ENCODE peak calls at places on chromosome 1, in four cellular contexts. One of them, this sample, is unnamed.

GRCh38 chr1:158414651-158415345 is 11.2 kb downstream of the OR10K2 start:
- DNase-seq in mesenchymal stem cell: no peak
- DNase-seq in H9: no peak
- DNase-seq in H1: no peak
- DNase-seq in this sample: no peak

GRCh38 chr1:108610073-108610472 is 50.2 kb downstream of the EEIG2 start:
- DNase-seq in mesenchymal stem cell: no peak
- DNase-seq in H9: no peak
- DNase-seq in H1: no peak
- DNase-seq in this sample: no peak

GRCh38 chr1:115641762-115642167 is at the start of gene VANGL1:
- DNase-seq in mesenchymal stem cell: peak; percentile 62
- DNase-seq in H9: peak; percentile 66
- DNase-seq in H1: peak; percentile 77
- DNase-seq in this sample: peak; percentile 53

GRCh38 chr1:206568256-206568655 is 44.0 kb downstream of the EIF2D start:
- DNase-seq in mesenchymal stem cell: no peak
- DNase-seq in H9: no peak
- DNase-seq in H1: no peak
- DNase-seq in this sample: no peak

GRCh38 chr1:183404456-183404855 is 13.7 kb downstream of the NMNAT2 start:
- DNase-seq in mesenchymal stem cell: no peak
- DNase-seq in H9: no peak
- DNase-seq in H1: no peak
- DNase-seq in this sample: no peak

GRCh38 chr1:155010211-155010918 is 7.8 kb downstream of the ZBTB7B start:
- DNase-seq in mesenchymal stem cell: no peak
- DNase-seq in H9: no peak
- DNase-seq in H1: no peak
- DNase-seq in this sample: no peak

GRCh38 chr1:3483801-3484444 is 29.5 kb downstream of the ARHGEF16 start:
- DNase-seq in mesenchymal stem cell: peak; percentile 30
- DNase-seq in H9: peak; percentile 81
- DNase-seq in H1: peak; percentile 97
- DNase-seq in this sample: peak; percentile 84

GRCh38 chr1:163141556-163141955 is 61.2 kb downstream of the RGS5 start:
- DNase-seq in mesenchymal stem cell: no peak
- DNase-seq in H9: no peak
- DNase-seq in H1: no peak
- DNase-seq in this sample: no peak

GRCh38 chr1:173475564-173476196 is 1.5 kb upstream of the PRDX6 start:
- DNase-seq in mesenchymal stem cell: peak; percentile 84
- DNase-seq in H9: no peak
- DNase-seq in H1: no peak
- DNase-seq in this sample: peak; percentile 22

GRCh38 chr1:96340688-96341087 is 380.9 kb upstream of the PTBP2 start:
- DNase-seq in mesenchymal stem cell: no peak
- DNase-seq in H9: no peak
- DNase-seq in H1: no peak
- DNase-seq in this sample: no peak

GRCh38 chr1:11473635-11474034 is 5.3 kb upstream of the DISP3 start:
- DNase-seq in mesenchymal stem cell: peak; percentile 1
- DNase-seq in H9: peak; percentile 66
- DNase-seq in H1: peak; percentile 75
- DNase-seq in this sample: peak; percentile 40

GRCh38 chr1:115679141-115679611 is 37.4 kb downstream of the VANGL1 start:
- DNase-seq in mesenchymal stem cell: peak; percentile 71
- DNase-seq in H9: no peak
- DNase-seq in H1: no peak
- DNase-seq in this sample: peak; percentile 25

GRCh38 chr1:94976996-94977548 is 50.2 kb upstream of the CNN3 start:
- DNase-seq in mesenchymal stem cell: no peak
- DNase-seq in H9: no peak
- DNase-seq in H1: no peak
- DNase-seq in this sample: peak; percentile 50

GRCh38 chr1:15700510-15700909 is 16.4 kb downstream of the PLEKHM2 start:
- DNase-seq in mesenchymal stem cell: no peak
- DNase-seq in H9: no peak
- DNase-seq in H1: no peak
- DNase-seq in this sample: no peak

GRCh38 chr1:92623187-92623778 is 136.6 kb upstream of the GFI1 start:
- DNase-seq in mesenchymal stem cell: peak; percentile 12
- DNase-seq in H9: no peak
- DNase-seq in H1: no peak
- DNase-seq in this sample: no peak

GRCh38 chr1:50531601-50532000 is 108.4 kb upstream of the DMRTA2 start:
- DNase-seq in mesenchymal stem cell: no peak
- DNase-seq in H9: no peak
- DNase-seq in H1: no peak
- DNase-seq in this sample: no peak

GRCh38 chr1:8354038-8354437 is 36.1 kb downstream of the SLC45A1 start:
- DNase-seq in mesenchymal stem cell: no peak
- DNase-seq in H9: no peak
- DNase-seq in H1: no peak
- DNase-seq in this sample: no peak

GRCh38 chr1:61992257-61992656 is 202.4 kb upstream of the L1TD1 start:
- DNase-seq in mesenchymal stem cell: no peak
- DNase-seq in H9: no peak
- DNase-seq in H1: no peak
- DNase-seq in this sample: no peak

GRCh38 chr1:167775178-167775577 is 53.4 kb downstream of the MPZL1 start:
- DNase-seq in mesenchymal stem cell: peak; percentile 77
- DNase-seq in H9: no peak
- DNase-seq in H1: no peak
- DNase-seq in this sample: no peak

GRCh38 chr1:58249729-58250586 is 296.6 kb downstream of the OMA1 start:
- DNase-seq in mesenchymal stem cell: peak; percentile 8
- DNase-seq in H9: peak; percentile 87
- DNase-seq in H1: peak; percentile 83
- DNase-seq in this sample: no peak

GRCh38 chr1:13700521-13701273 is 709 bp downstream of the PRDM2 start:
- DNase-seq in mesenchymal stem cell: peak; percentile 30
- DNase-seq in H9: peak; percentile 35
- DNase-seq in H1: peak; percentile 47
- DNase-seq in this sample: no peak

GRCh38 chr1:164708596-164708995 is 149.6 kb downstream of the PBX1 start:
- DNase-seq in mesenchymal stem cell: no peak
- DNase-seq in H9: no peak
- DNase-seq in H1: no peak
- DNase-seq in this sample: no peak

DNA sequence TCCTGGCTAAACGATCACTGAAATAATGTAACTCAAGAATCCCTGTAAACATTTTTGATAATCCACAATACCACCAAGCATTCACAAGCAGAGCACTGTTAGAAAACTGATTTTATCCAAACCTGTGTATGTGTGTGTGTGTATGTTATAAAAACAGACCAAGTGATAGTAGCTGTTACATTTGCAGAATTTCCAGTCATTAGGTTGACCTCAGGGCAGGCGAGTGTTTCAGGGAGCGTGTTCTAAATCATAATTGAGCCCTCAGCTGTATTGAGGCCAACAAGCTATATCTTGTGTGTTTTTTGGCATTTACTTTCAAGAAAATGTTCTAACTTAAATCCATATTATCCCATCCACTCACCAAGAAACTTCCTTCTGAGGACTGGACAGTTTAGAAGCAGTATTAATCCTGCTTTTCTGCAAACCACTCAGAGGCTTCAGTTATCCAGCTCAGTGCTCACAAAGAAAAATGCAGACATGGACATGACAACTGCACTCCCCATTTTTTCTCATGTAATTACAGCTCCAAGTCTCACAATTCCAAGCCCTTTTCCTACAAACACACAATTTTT is 12.0 kb downstream of the DDAH1 start:
- DNase-seq in mesenchymal stem cell: no peak
- DNase-seq in H9: no peak
- DNase-seq in H1: no peak
- DNase-seq in this sample: no peak
- H3K79me1 ChIP-seq in mesenchymal stem cell: peaks cover 31% of the 10 kb centered on the region
- H3K79me1 ChIP-seq in H9: no peaks in the 10 kb centered on the region
- H3K79me1 ChIP-seq in H1: peaks cover 2% of the 10 kb centered on the region
- H3K79me1 ChIP-seq in this sample: no peaks in the 10 kb centered on the region

GRCh38 chr1:77388655-77389054 is 106.8 kb downstream of the AK5 start:
- DNase-seq in mesenchymal stem cell: peak; percentile 16
- DNase-seq in H9: no peak
- DNase-seq in H1: no peak
- DNase-seq in this sample: no peak

GRCh38 chr1:77395051-77395450 is 113.2 kb downstream of the AK5 start:
- DNase-seq in mesenchymal stem cell: no peak
- DNase-seq in H9: no peak
- DNase-seq in H1: no peak
- DNase-seq in this sample: no peak

GRCh38 chr1:77387553-77387952 is 105.7 kb downstream of the AK5 start:
- DNase-seq in mesenchymal stem cell: no peak
- DNase-seq in H9: no peak
- DNase-seq in H1: no peak
- DNase-seq in this sample: no peak

GRCh38 chr1:77394166-77394565 is 112.3 kb downstream of the AK5 start:
- DNase-seq in mesenchymal stem cell: peak; percentile 40
- DNase-seq in H9: no peak
- DNase-seq in H1: no peak
- DNase-seq in this sample: no peak

GRCh38 chr1:77392486-77392885 is 110.7 kb downstream of the AK5 start:
- DNase-seq in mesenchymal stem cell: no peak
- DNase-seq in H9: no peak
- DNase-seq in H1: no peak
- DNase-seq in this sample: no peak
- H3K79me1 ChIP-seq in mesenchymal stem cell: peaks cover 13% of the 10 kb centered on the region
- H3K79me1 ChIP-seq in H9: no peaks in the 10 kb centered on the region
- H3K79me1 ChIP-seq in H1: no peaks in the 10 kb centered on the region
- H3K79me1 ChIP-seq in this sample: no peaks in the 10 kb centered on the region

DNA sequence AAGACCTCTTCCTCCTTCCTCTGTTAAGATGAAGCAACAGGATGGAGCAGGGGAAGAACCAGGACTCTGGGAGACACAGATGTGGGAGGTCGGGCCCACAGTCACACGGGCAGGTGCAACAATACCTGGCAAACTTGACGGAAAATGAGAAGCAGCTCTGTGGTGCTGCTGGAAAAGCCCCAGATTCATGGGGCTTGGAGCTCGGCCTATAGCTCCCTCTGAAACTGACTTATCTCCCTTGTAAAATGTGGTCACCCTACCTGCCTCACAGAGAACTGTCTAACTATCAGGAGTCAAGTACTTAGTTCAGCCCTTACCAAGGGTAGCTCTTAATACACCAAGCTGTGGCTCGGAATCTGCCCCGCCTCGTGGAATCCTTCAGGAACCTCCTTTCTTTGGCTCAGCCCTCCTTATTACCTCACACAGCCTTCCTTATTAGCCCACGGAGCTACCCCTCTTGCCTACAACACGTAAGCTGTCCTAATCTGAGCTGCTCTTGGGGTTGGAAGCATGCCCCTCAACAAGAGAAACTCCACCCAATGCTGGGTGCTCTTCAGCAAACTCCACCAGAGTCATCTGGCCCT is 68.8 kb downstream of the MRPL37 start:
- DNase-seq in mesenchymal stem cell: no peak
- DNase-seq in H9: no peak
- DNase-seq in H1: no peak
- DNase-seq in this sample: no peak
- H3K79me1 ChIP-seq in mesenchymal stem cell: peaks cover 44% of the 10 kb centered on the region
- H3K79me1 ChIP-seq in H9: peaks cover 2% of the 10 kb centered on the region
- H3K79me1 ChIP-seq in H1: peaks cover 24% of the 10 kb centered on the region
- H3K79me1 ChIP-seq in this sample: peaks cover 4% of the 10 kb centered on the region

GRCh38 chr1:33328817-33329216 is 7.9 kb upstream of the A3GALT2 start:
- DNase-seq in mesenchymal stem cell: no peak
- DNase-seq in H9: no peak
- DNase-seq in H1: no peak
- DNase-seq in this sample: no peak
- H3K79me1 ChIP-seq in mesenchymal stem cell: peaks cover 15% of the 10 kb centered on the region
- H3K79me1 ChIP-seq in H9: no peaks in the 10 kb centered on the region
- H3K79me1 ChIP-seq in H1: no peaks in the 10 kb centered on the region
- H3K79me1 ChIP-seq in this sample: no peaks in the 10 kb centered on the region

GRCh38 chr1:235113183-235113917 is 15.3 kb downstream of the TOMM20 start:
- DNase-seq in mesenchymal stem cell: no peak
- DNase-seq in H9: no peak
- DNase-seq in H1: peak; percentile 27
- DNase-seq in this sample: no peak
- H3K79me1 ChIP-seq in mesenchymal stem cell: peaks cover 19% of the 10 kb centered on the region
- H3K79me1 ChIP-seq in H9: peaks cover 4% of the 10 kb centered on the region
- H3K79me1 ChIP-seq in H1: peaks cover 4% of the 10 kb centered on the region
- H3K79me1 ChIP-seq in this sample: no peaks in the 10 kb centered on the region

DNA sequence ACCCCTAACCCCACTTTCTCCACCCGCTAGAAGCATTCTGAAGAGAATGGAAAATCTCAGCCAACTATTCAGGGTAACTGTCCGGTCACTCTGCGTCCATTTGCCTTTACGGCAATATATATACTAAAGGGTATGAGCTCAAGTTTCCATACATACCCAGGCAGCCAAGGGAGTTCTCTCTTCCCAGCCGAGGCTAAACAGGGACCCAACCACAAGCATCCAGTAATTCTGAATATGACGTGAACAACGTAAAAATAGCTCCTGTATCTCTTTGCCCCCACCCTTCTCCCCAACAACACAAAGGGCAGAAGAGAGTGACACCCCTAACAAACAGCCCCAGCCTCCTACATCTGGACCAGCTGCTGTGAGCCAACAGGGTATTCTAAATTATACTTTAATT is 67.7 kb downstream of the SSBP3 start:
- DNase-seq in mesenchymal stem cell: peak; percentile 56
- DNase-seq in H9: no peak
- DNase-seq in H1: no peak
- DNase-seq in this sample: no peak
- H3K79me1 ChIP-seq in mesenchymal stem cell: peaks cover 46% of the 10 kb centered on the region
- H3K79me1 ChIP-seq in H9: no peaks in the 10 kb centered on the region
- H3K79me1 ChIP-seq in H1: peaks cover 28% of the 10 kb centered on the region
- H3K79me1 ChIP-seq in this sample: peaks cover 10% of the 10 kb centered on the region

DNA sequence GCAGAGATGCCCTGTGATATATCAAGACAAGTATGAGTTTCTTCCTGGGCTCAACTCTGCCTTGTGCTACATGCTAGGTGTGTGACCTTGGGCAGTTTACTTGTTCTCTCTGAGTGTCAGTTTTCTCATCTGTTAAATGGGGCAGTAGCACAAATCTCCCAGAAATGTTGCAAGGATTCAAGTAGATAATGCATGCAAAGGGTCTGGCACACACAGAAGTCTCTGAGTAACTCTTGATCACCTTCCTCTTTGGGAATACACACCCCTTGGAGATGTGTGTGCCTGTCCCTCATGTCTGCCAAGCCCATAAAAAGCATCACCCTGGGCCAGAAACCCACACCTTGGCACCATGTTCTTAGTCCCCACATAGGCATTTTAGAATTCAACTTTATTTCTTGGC is 118.3 kb upstream of the IPO9 start:
- DNase-seq in mesenchymal stem cell: no peak
- DNase-seq in H9: no peak
- DNase-seq in H1: no peak
- DNase-seq in this sample: no peak
- H3K79me1 ChIP-seq in mesenchymal stem cell: peaks cover 27% of the 10 kb centered on the region
- H3K79me1 ChIP-seq in H9: no peaks in the 10 kb centered on the region
- H3K79me1 ChIP-seq in H1: no peaks in the 10 kb centered on the region
- H3K79me1 ChIP-seq in this sample: peaks cover 13% of the 10 kb centered on the region